ENCODE peak calls at places on chromosomes 16 and 17, in four cellular contexts. L, W, N and A are unnamed samples.

GRCh38 chr16:53486230-53486629 is 16.8 kb downstream of the AKTIP start:
- DNase-seq in L (no peak), W (no peak), N (no peak), A (no peak)

GRCh38 chr16:7026639-7027038 is 306.0 kb upstream of the RBFOX1 start:
- DNase-seq in L (no peak), W (no peak), N (no peak), A (no peak)

GRCh38 chr17:76742958-76743357 is 5.0 kb downstream of the MFSD11 start:
- DNase-seq in L (no peak), W (no peak), N (no peak), A (no peak)

GRCh38 chr17:76008208-76008607 is 7.6 kb downstream of the CDK3 start:
- DNase-seq in L (no peak), W (no peak), N (no peak), A (no peak)

GRCh38 chr17:43879723-43880419 is 27.5 kb downstream of the MPP2 start:
- DNase-seq in L (no peak), W (no peak), N (no peak), A (no peak)

GRCh38 chr17:29840884-29841283 is 89.1 kb downstream of the SSH2 start:
- DNase-seq in L (no peak), W (no peak), N (no peak), A (no peak)

GRCh38 chr17:55420776-55421178 is 858 bp downstream of the MMD start:
- DNase-seq in L (peak), W (peak), N (peak), A (peak)

GRCh38 chr17:20156196-20157077 is 147.3 kb downstream of the SPECC1 start:
- DNase-seq in L (no peak), W (peak), N (peak), A (peak)

GRCh38 chr16:49674990-49675389 is 180.9 kb downstream of the ZNF423 start:
- DNase-seq in L (no peak), W (no peak), N (no peak), A (no peak)

GRCh38 chr16:648071-648785 is 937 bp upstream of the WDR90 start:
- DNase-seq in L (no peak), W (peak), N (no peak), A (no peak)

GRCh38 chr16:78127130-78127529 is 27.7 kb downstream of the WWOX start:
- DNase-seq in L (no peak), W (peak), N (no peak), A (no peak)

GRCh38 chr16:85303354-85303883 is 191.1 kb upstream of the CIBAR2 start:
- DNase-seq in L (peak), W (peak), N (peak), A (peak)

GRCh38 chr17:73462830-73463229 is 151.0 kb upstream of the CDC42EP4 start:
- DNase-seq in L (no peak), W (no peak), N (no peak), A (no peak)

GRCh38 chr16:56939801-56940200 is 7.9 kb downstream of the HERPUD1 start:
- DNase-seq in L (no peak), W (no peak), N (no peak), A (no peak)

GRCh38 chr17:28711723-28712036 is at the start of gene PROCA1:
- DNase-seq in L (no peak), W (no peak), N (no peak), A (no peak)

GRCh38 chr17:36808181-36808661 is 129.1 kb upstream of the LHX1 start:
- DNase-seq in L (peak), W (peak), N (peak), A (peak)

GRCh38 chr16:23706439-23706838 is 6.6 kb downstream of the ERN2 start:
- DNase-seq in L (no peak), W (no peak), N (no peak), A (no peak)

GRCh38 chr17:50192873-50193274 is 8.6 kb downstream of the COL1A1 start:
- DNase-seq in L (no peak), W (no peak), N (no peak), A (no peak)

GRCh38 chr16:24689128-24689527 is 40.3 kb upstream of the TNRC6A start:
- DNase-seq in L (peak), W (peak), N (peak), A (peak)

GRCh38 chr16:71263581-71263980 is 25.6 kb downstream of the CMTR2 start:
- DNase-seq in L (no peak), W (no peak), N (no peak), A (no peak)

GRCh38 chr17:47224971-47225370 is 15.8 kb downstream of the MYL4 start:
- DNase-seq in L (no peak), W (no peak), N (no peak), A (no peak)

GRCh38 chr17:17603178-17603894 is 11.8 kb upstream of the PEMT start:
- DNase-seq in L (no peak), W (no peak), N (no peak), A (no peak)

GRCh38 chr17:50944054-50944901 is 78.1 kb upstream of the TOB1 start:
- DNase-seq in L (peak), W (peak), N (peak), A (peak)

GRCh38 chr16:86222541-86222940 is 287.8 kb upstream of the FOXF1 start:
- DNase-seq in L (no peak), W (peak), N (no peak), A (no peak)

GRCh38 chr17:10750210-10750609 is 20.4 kb upstream of the TMEM220 start:
- DNase-seq in L (no peak), W (no peak), N (no peak), A (no peak)

GRCh38 chr17:76266244-76266938 is 1.2 kb downstream of the UBALD2 start:
- DNase-seq in L (no peak), W (peak), N (no peak), A (no peak)

GRCh38 chr17:79970576-79971068 is 65.0 kb downstream of the TBC1D16 start:
- DNase-seq in L (peak), W (peak), N (peak), A (no peak)

GRCh38 chr16:67248401-67249177 is at the start of gene SLC9A5:
- DNase-seq in L (peak), W (no peak), N (peak), A (peak)

GRCh38 chr17:77476920-77477805 is 336.4 kb downstream of the SEC14L1 start:
- DNase-seq in L (no peak), W (peak), N (no peak), A (no peak)

GRCh38 chr17:81064746-81065475 is 30.0 kb downstream of the BAIAP2 start:
- DNase-seq in L (no peak), W (peak), N (no peak), A (no peak)

GRCh38 chr17:17580662-17581470 is 10.6 kb downstream of the PEMT start:
- DNase-seq in L (no peak), W (peak), N (no peak), A (no peak)

GRCh38 chr17:83086907-83087787 is 7.7 kb downstream of the METRNL start:
- DNase-seq in L (no peak), W (no peak), N (no peak), A (no peak)
- TF ChIP-seq CTCF in L (no peak), W (no peak), N (no peak), A (no peak)

GRCh38 chr17:69723741-69724140 is 309.2 kb downstream of the MAP2K6 start:
- DNase-seq in L (no peak), W (no peak), N (no peak), A (no peak)
- TF ChIP-seq CTCF in L (no peak), W (peak), N (no peak), A (no peak)

DNA sequence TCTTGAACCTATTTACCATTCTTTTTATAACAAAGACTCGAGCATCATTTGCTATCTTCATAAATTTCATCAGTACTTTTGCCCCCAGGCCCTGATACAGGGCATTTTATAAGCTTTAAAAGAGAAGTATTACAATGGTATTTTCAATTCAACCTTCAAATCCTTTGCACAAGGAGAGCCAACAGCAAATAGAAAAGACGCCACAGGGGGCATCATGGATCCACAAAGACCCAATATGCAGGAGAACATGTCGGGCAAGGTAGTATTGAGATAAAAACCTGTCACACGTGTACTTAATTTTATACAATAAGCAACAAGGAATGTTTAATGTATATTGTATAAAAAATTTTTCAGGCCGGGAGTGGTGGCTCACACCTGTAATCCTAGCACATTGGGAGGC is 10.2 kb downstream of the MAP3K14 start:
- DNase-seq in L (no peak), W (no peak), N (no peak), A (no peak)
- TF ChIP-seq CTCF in L (peak), W (no peak), N (no peak), A (no peak)

GRCh38 chr16:80367037-80367658 is 173.6 kb upstream of the DYNLRB2 start:
- DNase-seq in L (no peak), W (no peak), N (no peak), A (no peak)

GRCh38 chr16:80366023-80366422 is 174.8 kb upstream of the DYNLRB2 start:
- DNase-seq in L (no peak), W (no peak), N (no peak), A (no peak)

GRCh38 chr16:80372341-80372740 is 168.5 kb upstream of the DYNLRB2 start:
- DNase-seq in L (no peak), W (no peak), N (no peak), A (no peak)

GRCh38 chr16:80369138-80369537 is 171.7 kb upstream of the DYNLRB2 start:
- DNase-seq in L (no peak), W (no peak), N (no peak), A (no peak)

DNA sequence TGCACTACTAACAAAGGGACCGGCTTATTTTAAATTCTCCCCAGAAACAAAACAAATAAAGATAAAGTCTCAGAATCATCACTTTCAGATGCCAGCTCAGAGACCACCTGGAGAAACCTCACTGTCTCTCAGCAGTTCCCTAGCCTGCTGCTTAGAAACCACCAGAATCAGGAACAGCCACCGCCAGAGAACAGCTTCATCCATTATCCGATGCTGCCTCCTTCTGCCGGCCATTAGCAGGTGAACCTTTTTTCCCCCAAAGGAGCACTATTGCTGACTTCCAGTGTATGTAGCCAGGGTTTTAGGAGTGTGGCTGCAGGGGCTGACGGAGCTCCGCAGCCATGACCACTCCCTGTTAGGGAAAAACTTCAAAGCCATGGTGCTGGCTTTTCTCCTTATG is 171.2 kb upstream of the DYNLRB2 start:
- DNase-seq in L (peak), W (peak), N (peak), A (peak)
- TF ChIP-seq CTCF in L (peak), W (peak), N (no peak), A (peak)

GRCh38 chr16:73713817-73714495 is 582.7 kb upstream of the PSMD7 start:
- DNase-seq in L (peak), W (peak), N (peak), A (peak)
- TF ChIP-seq CTCF in L (peak), W (peak), N (peak), A (peak)

GRCh38 chr17:8019665-8020064 is 17.2 kb downstream of the GUCY2D start:
- DNase-seq in L (no peak), W (peak), N (no peak), A (no peak)

GRCh38 chr17:8021565-8022357 is 17.1 kb upstream of the ALOX15B start:
- DNase-seq in L (no peak), W (no peak), N (no peak), A (no peak)

GRCh38 chr17:8020776-8021564 is 17.9 kb upstream of the ALOX15B start:
- DNase-seq in L (no peak), W (no peak), N (no peak), A (no peak)

GRCh38 chr17:8019161-8019560 is 16.7 kb downstream of the GUCY2D start:
- DNase-seq in L (no peak), W (no peak), N (no peak), A (no peak)

DNA sequence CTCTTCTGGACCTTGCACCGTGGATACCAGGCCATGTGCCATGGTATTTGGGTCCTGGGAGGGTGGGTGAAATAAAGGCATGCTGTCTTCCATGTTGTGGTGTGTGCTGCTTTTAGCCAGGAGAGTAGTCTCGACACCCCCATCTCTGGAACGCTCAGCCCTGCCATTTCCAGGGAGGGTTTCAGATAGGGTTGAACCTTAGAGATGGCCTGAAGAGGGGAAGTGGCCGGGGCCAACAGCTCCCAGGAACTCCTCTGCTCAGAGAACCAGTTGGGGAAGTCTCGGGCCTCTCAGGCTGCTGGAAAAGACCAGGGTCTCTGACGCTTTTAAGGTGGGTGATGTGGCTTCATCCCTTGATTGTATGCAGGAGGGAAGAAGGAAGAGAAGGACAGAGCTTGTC is 17.8 kb downstream of the GUCY2D start:
- DNase-seq in L (no peak), W (no peak), N (no peak), A (no peak)
- TF ChIP-seq CTCF in L (no peak), W (no peak), N (no peak), A (no peak)

GRCh38 chr17:42194133-42194899 is at the start of gene GHDC:
- DNase-seq in L (peak), W (peak), N (peak), A (peak)
- TF ChIP-seq CTCF in L (no peak), W (no peak), N (no peak), A (no peak)

GRCh38 chr17:40561294-40561870 is 3.9 kb downstream of the CCR7 start:
- DNase-seq in L (no peak), W (no peak), N (no peak), A (no peak)

GRCh38 chr17:40560592-40561293 is 4.5 kb downstream of the CCR7 start:
- DNase-seq in L (no peak), W (peak), N (no peak), A (no peak)

GRCh38 chr17:40562841-40563370 is 2.4 kb downstream of the CCR7 start:
- DNase-seq in L (no peak), W (no peak), N (no peak), A (no peak)

GRCh38 chr17:40563371-40564052 is 1.8 kb downstream of the CCR7 start:
- DNase-seq in L (no peak), W (no peak), N (no peak), A (no peak)

GRCh38 chr17:40561871-40562611 is 3.2 kb downstream of the CCR7 start:
- DNase-seq in L (no peak), W (no peak), N (no peak), A (no peak)
- TF ChIP-seq CTCF in L (peak), W (peak), N (no peak), A (no peak)

GRCh38 chr16:75496546-75496945 is 1.3 kb upstream of the CHST6 start:
- DNase-seq in L (no peak), W (peak), N (no peak), A (no peak)

GRCh38 chr16:75488322-75488721 is 6.9 kb downstream of the CHST6 start:
- DNase-seq in L (no peak), W (no peak), N (no peak), A (no peak)

GRCh38 chr16:75494184-75494583 is 1.1 kb downstream of the CHST6 start:
- DNase-seq in L (no peak), W (no peak), N (no peak), A (no peak)

GRCh38 chr16:75494696-75495601 is at the start of gene CHST6:
- DNase-seq in L (peak), W (peak), N (peak), A (peak)

GRCh38 chr16:75491876-75492275 is 3.4 kb downstream of the CHST6 start:
- DNase-seq in L (no peak), W (no peak), N (no peak), A (no peak)
- TF ChIP-seq CTCF in L (no peak), W (no peak), N (no peak), A (no peak)

DNA sequence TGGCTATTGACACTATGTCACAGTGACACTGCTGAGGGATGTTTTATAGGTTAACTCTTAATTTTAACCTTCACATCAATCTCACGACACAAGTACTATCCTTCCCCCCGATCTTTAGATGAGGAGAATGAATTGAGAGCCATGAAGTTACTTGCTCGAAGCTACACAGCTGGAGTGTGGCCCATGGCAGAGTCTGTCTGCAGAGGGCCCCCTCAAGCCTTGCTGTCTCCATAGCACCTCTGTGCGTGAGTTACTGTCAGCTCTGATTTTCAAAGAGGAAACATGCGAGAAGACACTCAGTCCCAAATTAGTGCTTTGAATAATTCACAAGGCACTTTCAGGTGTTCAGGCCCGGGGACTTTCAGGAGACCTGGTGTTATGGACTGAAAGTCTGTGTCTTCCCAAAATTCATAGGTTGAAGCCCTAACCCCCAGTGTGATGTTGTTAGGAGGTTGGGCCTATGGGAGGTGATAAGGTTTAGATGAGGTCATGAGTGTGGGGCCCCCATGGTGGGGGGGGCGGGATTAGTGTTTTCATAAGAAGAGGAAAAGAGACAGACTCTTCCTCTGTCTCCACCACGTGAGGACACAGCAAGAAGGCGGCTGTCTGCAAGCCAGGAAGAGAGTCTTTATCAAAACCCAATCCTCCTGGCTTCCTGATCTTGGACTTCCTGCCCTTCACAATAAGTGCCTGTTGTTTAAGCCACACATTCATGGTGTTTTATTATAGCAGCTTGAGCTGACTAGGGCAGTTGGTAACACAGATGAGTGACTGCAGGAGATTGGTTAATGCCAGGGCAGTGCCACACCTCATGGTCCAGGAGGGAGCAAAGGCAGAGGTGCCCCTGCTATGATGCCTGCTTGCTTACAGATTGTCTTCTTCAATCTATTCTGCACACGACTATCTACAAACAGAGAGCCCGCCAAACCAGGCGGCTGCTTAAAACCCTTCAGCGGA is 281.8 kb downstream of the HAPSTR1 start:
- DNase-seq in L (no peak), W (no peak), N (peak), A (no peak)
- TF ChIP-seq CTCF in L (no peak), W (no peak), N (no peak), A (no peak)